ENCODE peak calls at places on chromosome 1, in seven cellular contexts. D is kidney glomerular epithelial cell; H is GM20000; R is HFF-Myc; C is Calu3; S is stimulated activated CD8-positive, alpha-beta memory T cell treated with anti-CD3 and anti-CD28 coated beads, Interleukin-2, amount 100 ng/mL, for 48 hours; G is mesenteric fat pad. M is an unnamed sample.

GRCh38 chr1:67675800-67676199 is 9.2 kb upstream of the GADD45A start:
- DNase-seq in S (no peak), H (no peak), G (no peak), D (no peak), C (no peak), R (peak; percentile 86), M (no peak)

GRCh38 chr1:5939268-5940060 is 52.8 kb downstream of the NPHP4 start:
- DNase-seq in S (no peak), R (no peak), D (no peak), H (no peak), C (no peak), G (no peak), M (no peak)

GRCh38 chr1:116544588-116545358 is 26.1 kb downstream of the CD58 start:
- DNase-seq in R (no peak), G (no peak), C (no peak), H (peak; percentile 49), D (no peak), S (no peak), M (no peak)

GRCh38 chr1:51272916-51273315 is 36.8 kb downstream of the RNF11 start:
- DNase-seq in S (no peak), H (no peak), D (no peak), R (no peak), C (no peak), G (no peak), M (no peak)

GRCh38 chr1:234503193-234504050 is 24.4 kb upstream of the TARBP1 start:
- DNase-seq in D (no peak), S (no peak), R (no peak), G (no peak), C (no peak), H (no peak), M (no peak)

GRCh38 chr1:201887116-201887866 is 1.4 kb upstream of the SHISA4 start:
- DNase-seq in R (no peak), C (no peak), H (no peak), G (no peak), D (no peak), S (no peak), M (no peak)

GRCh38 chr1:175725684-175726083 is 17.7 kb downstream of the TNR start:
- DNase-seq in G (no peak), H (peak; percentile 21), R (peak; percentile 7), C (peak; percentile 15), S (no peak), D (peak; percentile 3), M (no peak)

GRCh38 chr1:162141273-162142023 is 72.0 kb downstream of the NOS1AP start:
- DNase-seq in S (no peak), D (peak; percentile 13), G (no peak), H (no peak), R (no peak), C (no peak), M (no peak)

GRCh38 chr1:219681876-219682275 is 69.0 kb upstream of the ZC3H11B start:
- DNase-seq in H (no peak), S (no peak), D (no peak), C (no peak), G (no peak), R (no peak), M (no peak)

M was measured in germinal center.